ENCODE peak calls at places on chromosomes 5 and 9, in four cellular contexts. H is GM12878, M is K562, U is HepG2. T is an unnamed sample.

GRCh38 chr5:159227452-159227851 is 18.1 kb upstream of the RNF145 start:
- DNase-seq in H (no peak), M (no peak), U (no peak), T (no peak)

GRCh38 chr9:115373710-115374045 is 255.7 kb upstream of the TNC start:
- DNase-seq in H (no peak), U (no peak), M (no peak), T (no peak)

GRCh38 chr9:131817627-131818026 is 77.8 kb upstream of the RAPGEF1 start:
- DNase-seq in M (no peak), H (no peak), U (no peak), T (no peak)

GRCh38 chr9:69044226-69045219 is 9.0 kb downstream of the FXN start:
- DNase-seq in U (no peak), M (no peak), H (no peak), T (peak)

GRCh38 chr5:132266031-132266835 is 8.7 kb downstream of the PDLIM4 start:
- DNase-seq in U (no peak), M (no peak), H (no peak), T (no peak)

GRCh38 chr5:132134384-132134783 is 60.8 kb downstream of the CSF2 start:
- DNase-seq in M (no peak), U (peak), H (no peak), T (peak)

GRCh38 chr5:119583684-119584083 is 45.7 kb upstream of the FAM170A start:
- DNase-seq in M (no peak), U (no peak), H (peak), T (no peak)

GRCh38 chr5:93150311-93151012 is 430.6 kb downstream of the NR2F1-AS1 start:
- DNase-seq in M (no peak), U (no peak), H (no peak), T (no peak)

GRCh38 chr9:86637515-86637914 is 283.3 kb upstream of the TUT7 start:
- DNase-seq in H (no peak), U (no peak), M (peak), T (peak)

GRCh38 chr9:32571969-32572899 is 725 bp downstream of the NDUFB6 start:
- DNase-seq in M (peak), H (peak), U (peak), T (peak)

GRCh38 chr9:136947955-136948510 is 3.0 kb downstream of the C8G start:
- DNase-seq in H (no peak), U (peak), M (no peak), T (peak)

GRCh38 chr5:10009802-10010201 is 239.9 kb downstream of the ATPSCKMT start:
- DNase-seq in H (no peak), M (no peak), U (no peak), T (no peak)

GRCh38 chr9:133200631-133201030 is 8.4 kb downstream of the OBP2B start:
- DNase-seq in M (no peak), H (no peak), U (no peak), T (peak)

GRCh38 chr5:160312139-160312959 is at the start of gene CCNJL:
- DNase-seq in U (peak), M (peak), H (no peak), T (peak)

GRCh38 chr5:169914766-169915165 is 65.5 kb downstream of the INSYN2B start:
- DNase-seq in U (no peak), M (no peak), H (no peak), T (no peak)

GRCh38 chr5:73534971-73535370 is 30.5 kb downstream of the ANKRA2 start:
- DNase-seq in U (no peak), M (no peak), H (no peak), T (no peak)

GRCh38 chr9:128992995-128993394 is 35.1 kb downstream of the SH3GLB2 start:
- DNase-seq in M (no peak), U (no peak), H (no peak), T (no peak)

GRCh38 chr5:40619406-40619805 is 60.3 kb upstream of the PTGER4 start:
- DNase-seq in M (no peak), U (no peak), H (no peak), T (no peak)

GRCh38 chr9:111431684-111432083 is 52.5 kb downstream of the ECPAS start:
- DNase-seq in M (no peak), H (no peak), U (no peak), T (no peak)

GRCh38 chr5:124352312-124352711 is 394.1 kb downstream of the ZNF608 start:
- DNase-seq in H (no peak), U (no peak), M (no peak), T (no peak)

GRCh38 chr9:87107072-87107471 is 159.8 kb upstream of the GAS1 start:
- DNase-seq in H (no peak), M (no peak), U (no peak), T (no peak)

GRCh38 chr5:159258361-159258760 is 4.7 kb upstream of the UBLCP1 start:
- DNase-seq in M (no peak), U (no peak), H (no peak), T (no peak)

GRCh38 chr9:79489241-79490000 is 82.3 kb upstream of the TLE4 start:
- DNase-seq in M (no peak), U (peak), H (no peak), T (no peak)

GRCh38 chr9:37405350-37405749 is 17.1 kb upstream of the GRHPR start:
- DNase-seq in H (no peak), U (no peak), M (no peak), T (no peak)

DNA sequence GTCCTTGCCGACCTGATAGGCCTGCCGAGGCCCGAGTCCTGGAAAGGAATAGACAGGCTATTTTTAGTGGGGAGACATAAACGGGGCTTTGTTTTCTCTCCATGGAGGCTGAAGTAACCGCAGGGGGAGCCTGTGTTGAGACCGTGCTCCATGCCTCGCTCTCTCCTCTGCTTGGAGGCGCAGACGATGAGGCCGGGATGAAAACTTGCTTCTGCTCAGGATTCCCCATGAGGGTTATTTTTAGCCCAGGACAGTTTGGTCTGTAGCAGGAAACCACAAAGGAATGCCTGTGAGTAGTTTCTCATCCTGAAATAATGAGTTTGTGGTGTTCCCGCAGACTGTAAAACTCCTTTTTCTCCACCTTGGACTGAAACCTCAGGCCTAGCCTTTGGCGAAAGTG is 81.9 kb upstream of the RARS1 start:
- DNase-seq in H (no peak), M (no peak), U (no peak), T (no peak)
- TF ChIP-seq CHD2 in H (no peak), M (no peak), U (no peak), T (no peak)

DNA sequence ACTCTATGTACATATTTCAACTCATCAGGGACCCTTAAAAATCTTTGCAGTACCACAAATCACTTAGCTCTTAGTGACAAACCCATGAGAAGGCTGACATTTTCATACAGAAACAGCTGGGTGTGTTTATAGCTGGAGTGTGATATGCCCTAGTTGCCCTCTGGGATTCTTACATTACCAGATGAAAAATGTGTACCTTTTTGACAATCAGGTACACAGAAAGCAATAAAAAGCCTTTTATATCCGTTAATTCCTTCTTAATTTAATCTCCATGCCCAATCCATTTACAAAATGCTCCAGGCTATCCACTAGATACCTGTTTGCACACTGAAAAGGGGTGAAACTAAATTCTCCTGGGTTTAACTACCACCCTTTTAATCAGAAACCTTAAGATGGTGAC is 222.9 kb downstream of the KIAA0825 start:
- DNase-seq in M (no peak), H (no peak), U (no peak), T (peak)
- H3K9ac ChIP-seq in M (no peak), H (no peak), U (no peak), T (no peak)

GRCh38 chr9:83706703-83707517 is 848 bp downstream of the UBQLN1 start:
- DNase-seq in M (peak), H (no peak), U (peak), T (peak)

GRCh38 chr9:83714316-83714715 is 6.6 kb upstream of the UBQLN1 start:
- DNase-seq in M (peak), H (no peak), U (no peak), T (no peak)

GRCh38 chr9:83707518-83707767 is 315 bp downstream of the UBQLN1 start:
- DNase-seq in H (no peak), M (no peak), U (no peak), T (no peak)

GRCh38 chr9:83707768-83708514 is at the start of gene UBQLN1:
- DNase-seq in H (peak), M (peak), U (peak), T (peak)

DNA sequence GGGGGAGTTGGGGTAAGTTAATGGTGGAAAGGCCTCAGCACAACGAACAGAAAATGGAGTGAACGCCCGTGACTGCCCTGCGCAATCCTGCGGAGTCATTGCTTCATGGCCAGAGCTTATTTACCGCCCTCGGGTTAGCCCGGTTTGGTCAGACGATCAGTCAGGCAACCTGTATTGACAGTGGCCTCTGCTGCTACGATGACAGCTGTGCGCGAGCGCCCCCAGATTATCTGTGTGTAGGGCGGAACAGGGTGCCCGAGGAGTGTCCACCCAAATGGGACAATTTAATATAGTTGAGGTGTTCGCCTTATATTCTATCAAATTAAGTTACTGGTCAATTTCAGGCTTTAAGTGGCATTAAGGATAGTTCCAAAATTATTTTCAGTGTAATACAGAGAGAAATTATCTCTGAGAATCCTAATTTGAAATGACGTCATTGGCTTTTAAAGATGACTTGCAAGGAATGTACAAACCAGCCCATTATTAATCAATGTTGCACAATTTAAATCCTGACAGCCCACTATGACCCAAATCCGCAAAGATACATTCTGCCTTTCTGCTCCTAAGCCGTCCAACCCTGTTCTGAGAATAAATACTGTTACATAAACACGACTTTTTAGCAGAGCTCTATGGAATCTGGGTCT is 879 bp upstream of the UBQLN1 start:
- DNase-seq in H (no peak), U (peak), M (peak), T (peak)
- TF ChIP-seq FOXM1 in H (no peak), U (no peak), M (no peak), T (no peak)

GRCh38 chr5:53261245-53261644 is 151.7 kb upstream of the MOCS2 start:
- DNase-seq in H (no peak), M (no peak), U (no peak), T (no peak)

GRCh38 chr5:53263151-53263550 is 153.6 kb upstream of the MOCS2 start:
- DNase-seq in M (no peak), U (no peak), H (no peak), T (no peak)

GRCh38 chr5:53265043-53265442 is 155.5 kb upstream of the MOCS2 start:
- DNase-seq in H (no peak), M (no peak), U (no peak), T (no peak)

GRCh38 chr5:53260446-53260845 is 150.9 kb upstream of the MOCS2 start:
- DNase-seq in H (no peak), M (no peak), U (no peak), T (no peak)

DNA sequence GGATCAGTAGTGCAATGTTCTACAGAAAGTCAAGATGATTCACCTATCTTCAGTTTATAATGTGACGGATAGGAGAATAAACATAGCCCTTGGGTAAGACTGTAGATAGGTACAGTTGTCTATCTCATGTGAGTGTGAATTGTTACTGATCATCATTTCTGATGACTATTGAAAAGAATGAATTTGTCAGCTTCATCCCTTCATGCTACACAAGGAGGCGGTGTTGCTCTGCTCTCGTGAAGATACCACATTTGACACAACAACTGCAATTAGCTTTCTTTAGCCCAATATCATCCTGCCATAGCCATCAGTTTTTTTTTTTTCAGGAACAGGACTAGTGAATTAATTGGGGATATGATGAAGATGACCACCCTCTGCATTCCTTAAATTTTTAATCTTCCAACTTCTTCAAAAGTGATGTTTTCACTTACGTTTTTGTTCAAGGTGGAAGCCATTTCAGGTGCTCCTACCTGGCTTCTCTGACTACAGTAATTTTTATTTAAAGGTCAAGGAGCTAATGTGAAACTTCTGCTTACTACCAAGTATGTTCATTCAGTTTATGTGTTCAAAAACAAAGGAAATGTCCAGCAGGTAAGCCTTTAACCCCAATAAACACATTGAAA is 152.9 kb upstream of the MOCS2 start:
- DNase-seq in U (peak), H (no peak), M (peak), T (peak)
- TF ChIP-seq CHD2 in U (no peak), H (no peak), M (no peak), T (no peak)

GRCh38 chr5:136036991-136037705 is 8.4 kb downstream of the TGFBI start:
- DNase-seq in U (no peak), M (no peak), H (peak), T (no peak)
- H3K9ac ChIP-seq in U (no peak), M (no peak), H (no peak), T (peak)